ENCODE peak calls at places on chromosome 1, in nine cellular contexts. S is AG08395; G is mesenteric fat pad; L is HS-5; T is SHP77; K is upper lobe of left lung; Z is WTC11; Y is GM12864; M is central memory CD4-positive, alpha-beta T cell. U is an unnamed sample.

GRCh38 chr1:35505911-35506798 is 51.0 kb downstream of the KIAA0319L start:
- DNase-seq in S (peak), G (no peak), L (peak), T (no peak), K (no peak), Z (no peak), Y (peak), M (peak), U (no peak)

GRCh38 chr1:29893036-29893723 is 656.9 kb downstream of the PTPRU start:
- DNase-seq in S (no peak), G (peak), L (no peak), T (no peak), K (no peak), Z (peak), Y (no peak), M (no peak), U (no peak)

GRCh38 chr1:15833842-15834405 is 13.6 kb upstream of the SPEN start:
- DNase-seq in S (no peak), G (no peak), L (no peak), T (no peak), K (no peak), Z (no peak), Y (no peak), M (no peak), U (no peak)

GRCh38 chr1:239386453-239387303 is at the start of gene CHRM3:
- DNase-seq in S (no peak), G (no peak), L (peak), T (peak), K (peak), Z (peak), Y (no peak), M (no peak), U (no peak)

GRCh38 chr1:87981386-87981785 is 652.7 kb downstream of the LMO4 start:
- DNase-seq in S (no peak), G (no peak), L (no peak), T (no peak), K (no peak), Z (no peak), Y (no peak), M (no peak), U (no peak)

GRCh38 chr1:242847390-242847993 is 323.0 kb upstream of the PLD5 start:
- DNase-seq in S (no peak), G (no peak), L (no peak), T (no peak), K (no peak), Z (no peak), Y (no peak), M (no peak), U (no peak)

GRCh38 chr1:160069460-160070231 is at the start of gene KCNJ10:
- DNase-seq in S (no peak), G (peak), L (no peak), T (no peak), K (no peak), Z (no peak), Y (no peak), M (no peak), U (no peak)

GRCh38 chr1:181604482-181604881 is 121.2 kb downstream of the CACNA1E start:
- DNase-seq in S (no peak), G (no peak), L (no peak), T (no peak), K (no peak), Z (no peak), Y (no peak), M (no peak), U (no peak)

GRCh38 chr1:17822741-17823426 is 67.8 kb downstream of the ACTL8 start:
- DNase-seq in S (no peak), G (peak), L (no peak), T (no peak), K (no peak), Z (no peak), Y (no peak), M (no peak), U (no peak)

GRCh38 chr1:178537445-178538090 is 24.7 kb downstream of the TEX35 start:
- DNase-seq in S (no peak), G (peak), L (no peak), T (no peak), K (no peak), Z (no peak), Y (no peak), M (no peak), U (no peak)

GRCh38 chr1:223229756-223230155 is 86.7 kb upstream of the TLR5 start:
- DNase-seq in S (no peak), G (no peak), L (no peak), T (no peak), K (no peak), Z (no peak), Y (no peak), M (no peak), U (no peak)

GRCh38 chr1:36849956-36850355 is 184.4 kb downstream of the GRIK3 start:
- DNase-seq in S (no peak), G (no peak), L (no peak), T (no peak), K (peak), Z (no peak), Y (no peak), M (no peak), U (no peak)

GRCh38 chr1:12547586-12548225 is 70.3 kb downstream of the DHRS3 start:
- DNase-seq in S (no peak), G (peak), L (no peak), T (no peak), K (peak), Z (peak), Y (no peak), M (no peak), U (no peak)

GRCh38 chr1:172778461-172779455 is 119.9 kb downstream of the FASLG start:
- DNase-seq in S (no peak), G (no peak), L (no peak), T (no peak), K (no peak), Z (no peak), Y (peak), M (peak), U (no peak)

GRCh38 chr1:119943216-119943615 is 46.9 kb upstream of the ADAM30 start:
- DNase-seq in S (no peak), G (no peak), L (no peak), T (no peak), K (no peak), Z (no peak), Y (no peak), M (no peak), U (no peak)

GRCh38 chr1:153277852-153278251 is 18.4 kb downstream of the LORICRIN start:
- DNase-seq in S (no peak), G (no peak), L (no peak), T (peak), K (no peak), Z (peak), Y (no peak), M (peak), U (peak)

GRCh38 chr1:43206721-43207228 is 34.6 kb downstream of the CFAP57 start:
- DNase-seq in S (peak), G (no peak), L (peak), T (no peak), K (peak), Z (peak), Y (no peak), M (no peak), U (peak)

GRCh38 chr1:31913968-31914367 is 24.2 kb downstream of the PTP4A2 start:
- DNase-seq in S (no peak), G (no peak), L (no peak), T (no peak), K (no peak), Z (no peak), Y (no peak), M (no peak), U (no peak)

GRCh38 chr1:231929311-231929710 is 302.7 kb downstream of the DISC1 start:
- DNase-seq in S (peak), G (no peak), L (no peak), T (peak), K (no peak), Z (no peak), Y (no peak), M (no peak), U (peak)

GRCh38 chr1:32984090-32984828 is 19.6 kb upstream of the RNF19B start:
- DNase-seq in S (peak), G (no peak), L (no peak), T (no peak), K (no peak), Z (peak), Y (no peak), M (peak), U (no peak)

GRCh38 chr1:226217273-226217672 is 6.2 kb upstream of the MIXL1 start:
- DNase-seq in S (no peak), G (no peak), L (no peak), T (no peak), K (no peak), Z (no peak), Y (no peak), M (no peak), U (no peak)

GRCh38 chr1:5975133-5975880 is 16.9 kb downstream of the NPHP4 start:
- DNase-seq in S (peak), G (peak), L (no peak), T (peak), K (no peak), Z (peak), Y (no peak), M (peak), U (no peak)

GRCh38 chr1:27416387-27417111 is 24.1 kb downstream of the GPR3 start:
- DNase-seq in S (peak), G (no peak), L (no peak), T (peak), K (no peak), Z (no peak), Y (peak), M (peak), U (peak)

GRCh38 chr1:65036614-65037180 is 70.3 kb upstream of the JAK1 start:
- DNase-seq in S (no peak), G (no peak), L (no peak), T (no peak), K (no peak), Z (no peak), Y (no peak), M (no peak), U (no peak)

GRCh38 chr1:18348354-18348753 is 132.4 kb upstream of the KLHDC7A start:
- DNase-seq in S (no peak), G (no peak), L (no peak), T (no peak), K (no peak), Z (no peak), Y (no peak), M (no peak), U (no peak)

GRCh38 chr1:153921803-153922075 is 1.0 kb downstream of the GATAD2B start:
- DNase-seq in S (no peak), G (no peak), L (no peak), T (no peak), K (no peak), Z (no peak), Y (no peak), M (peak), U (no peak)